ENCODE peak calls at places on chromosomes 11 and 22, in four cellular contexts. I is CD4-positive, CD25-positive, alpha-beta regulatory T cell; K is DND-41; A is HCT116. Z is an unnamed sample. For H3K27me3, the result is how much of the 10 kb centered on the place peaks cover.

GRCh38 chr11:130408901-130409300 is 19.5 kb downstream of the ADAMTS8 start:
- DNase-seq in I (no peak), A (no peak), K (no peak), Z (no peak)

GRCh38 chr22:31089101-31090100 is 8.3 kb downstream of the SMTN start:
- DNase-seq in K (peak), I (peak), A (no peak), Z (no peak)

GRCh38 chr11:66734215-66734614 is 5.2 kb upstream of the SPTBN2 start:
- DNase-seq in I (no peak), A (no peak), K (no peak), Z (no peak)

GRCh38 chr11:124108158-124108557 is 7.1 kb upstream of the VWA5A start:
- DNase-seq in I (peak), K (no peak), A (peak), Z (no peak)

GRCh38 chr11:63813563-63814382 is 517 bp downstream of the SPINDOC start:
- DNase-seq in I (peak), K (peak), A (no peak), Z (no peak)

GRCh38 chr11:849951-850776 is 7.5 kb downstream of the TSPAN4 start:
- DNase-seq in I (no peak), K (no peak), A (no peak), Z (no peak)

GRCh38 chr11:57935402-57936049 is 88.2 kb upstream of the OR9Q1 start:
- DNase-seq in K (no peak), I (no peak), A (no peak), Z (no peak)

GRCh38 chr11:44319552-44320288 is 9.8 kb upstream of the ALX4 start:
- DNase-seq in I (no peak), A (no peak), K (no peak), Z (no peak)

GRCh38 chr22:34798605-34799004 is 267.4 kb upstream of the ISX start:
- DNase-seq in A (no peak), I (no peak), K (no peak), Z (no peak)

GRCh38 chr22:46067159-46068111 is 82.9 kb upstream of the PPARA start:
- DNase-seq in A (no peak), I (no peak), K (no peak), Z (no peak)

GRCh38 chr11:117972044-117972443 is 14.2 kb upstream of the IL10RA start:
- DNase-seq in I (no peak), A (no peak), K (no peak), Z (no peak)

GRCh38 chr22:27115816-27116256 is 458.4 kb downstream of the MIAT start:
- DNase-seq in A (peak), K (no peak), I (no peak), Z (peak)

GRCh38 chr11:72569966-72570892 is 104.0 kb downstream of the PDE2A start:
- DNase-seq in K (no peak), I (peak), A (no peak), Z (peak)

GRCh38 chr22:17412232-17412631 is 43.0 kb downstream of the CECR2 start:
- DNase-seq in I (no peak), K (no peak), A (no peak), Z (no peak)

GRCh38 chr22:46753360-46753759 is 9.1 kb upstream of the TBC1D22A start:
- DNase-seq in K (no peak), A (no peak), I (no peak), Z (no peak)

GRCh38 chr22:31682751-31683150 is 20.7 kb upstream of the PISD start:
- DNase-seq in I (no peak), K (no peak), A (no peak), Z (no peak)

GRCh38 chr22:20155330-20156041 is 4.6 kb upstream of the CCDC188 start:
- DNase-seq in K (no peak), I (peak), A (no peak), Z (no peak)

GRCh38 chr22:24059121-24059520 is 48.0 kb downstream of the CABIN1 start:
- DNase-seq in I (no peak), K (no peak), A (no peak), Z (no peak)

GRCh38 chr11:104614117-104614716 is 284.0 kb downstream of the CASP12 start:
- DNase-seq in I (no peak), A (no peak), K (no peak), Z (no peak)

GRCh38 chr11:9461760-9462134 is 935 bp downstream of the ZNF143 start:
- DNase-seq in A (no peak), I (peak), K (no peak), Z (no peak)

GRCh38 chr22:37544955-37545702 is 15.2 kb upstream of the CDC42EP1 start:
- DNase-seq in A (no peak), K (peak), I (peak), Z (no peak)

GRCh38 chr22:39943366-39943765 is 16.8 kb upstream of the TMA7B start:
- DNase-seq in K (peak), A (no peak), I (no peak), Z (no peak)

GRCh38 chr11:28964811-28965210 is 856.6 kb downstream of the METTL15 start:
- DNase-seq in K (no peak), I (no peak), A (no peak), Z (no peak)

GRCh38 chr22:44023404-44024287 is 456 bp upstream of the PARVB start:
- DNase-seq in K (no peak), A (no peak), I (peak), Z (no peak)

GRCh38 chr11:134372536-134372935 is 39.5 kb downstream of the B3GAT1 start:
- DNase-seq in K (no peak), I (no peak), A (no peak), Z (no peak)
- H3K27me3 ChIP-seq in K (under half), I (under half), A (under half), Z (under half)

GRCh38 chr11:113475160-113475761 is at the start of gene DRD2:
- DNase-seq in A (no peak), K (no peak), I (no peak), Z (no peak)
- H3K27me3 ChIP-seq in A (under half), K (under half), I (under half), Z (under half)

DNA sequence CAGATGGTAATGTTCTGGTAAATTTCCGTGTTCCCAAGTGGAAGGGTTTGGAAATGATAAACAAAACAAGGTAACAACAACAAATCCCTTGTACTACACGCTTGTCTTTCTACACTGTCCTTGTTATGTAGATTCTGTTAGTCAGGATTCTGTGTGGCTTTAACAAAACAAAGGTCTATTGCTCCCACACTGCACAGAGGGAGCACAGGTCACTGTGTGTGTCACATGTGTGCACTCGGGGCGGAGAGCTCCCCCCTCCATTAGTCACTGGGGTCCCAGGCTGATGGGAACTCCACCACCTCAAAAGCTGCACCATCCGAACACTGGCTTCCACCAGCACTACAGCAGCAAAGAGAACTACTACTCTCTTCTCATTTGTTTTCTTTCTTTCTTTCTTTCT is 227.9 kb downstream of the NTM start:
- DNase-seq in K (no peak), A (no peak), I (no peak), Z (no peak)
- H3K27me3 ChIP-seq in K (under half), A (under half), I (under half), Z (under half)

DNA sequence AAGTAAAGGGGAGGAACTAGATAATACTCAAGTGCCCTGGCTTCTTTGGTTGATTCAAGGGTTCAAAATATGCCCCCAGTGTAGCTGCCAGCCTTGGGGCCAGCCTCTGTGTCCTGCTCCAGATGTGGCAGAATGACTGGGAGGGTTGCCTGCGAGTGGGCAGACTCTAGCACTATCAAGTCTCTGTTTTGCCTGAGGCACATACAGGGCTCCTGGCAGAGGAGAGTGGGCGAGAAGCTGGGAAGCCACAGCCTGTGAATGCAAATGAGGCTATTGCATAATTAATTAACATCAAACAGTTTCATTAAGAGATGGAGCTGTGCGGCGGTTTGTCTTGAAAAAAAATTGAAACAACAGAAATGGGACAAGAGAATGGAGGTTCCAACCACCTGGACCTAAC is 50.8 kb downstream of the BUD13 start:
- DNase-seq in K (no peak), I (no peak), A (no peak), Z (no peak)
- H3K27me3 ChIP-seq in K (under half), I (under half), A (under half), Z (under half)

GRCh38 chr11:62169935-62170334 is 20.1 kb upstream of the SCGB1D1 start:
- DNase-seq in A (no peak), I (no peak), K (no peak), Z (no peak)

GRCh38 chr11:62171261-62171723 is 18.7 kb upstream of the SCGB1D1 start:
- DNase-seq in A (peak), I (peak), K (peak), Z (peak)

GRCh38 chr11:62166371-62166770 is 23.6 kb upstream of the SCGB1D1 start:
- DNase-seq in K (no peak), I (no peak), A (no peak), Z (no peak)

DNA sequence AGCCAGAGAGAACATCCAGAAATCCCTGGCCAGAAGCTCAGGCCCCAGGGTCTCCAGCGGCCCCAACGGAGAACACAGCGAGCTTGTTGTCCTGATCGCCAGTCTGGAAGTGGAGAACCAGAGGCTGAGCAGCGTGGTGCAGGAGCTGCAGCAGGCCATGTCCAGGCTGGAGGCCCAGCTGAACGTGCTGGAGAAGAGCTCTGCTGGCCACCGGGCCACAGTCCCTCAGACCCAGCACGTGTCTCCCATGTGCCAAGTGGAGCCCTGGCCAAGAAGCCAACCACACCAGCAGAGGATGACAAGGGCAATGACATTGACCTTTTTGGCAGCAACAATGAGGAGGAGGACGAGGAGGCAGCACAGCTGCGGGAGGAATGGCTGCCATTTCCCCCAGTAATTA is 20.6 kb upstream of the SCGB1D1 start:
- DNase-seq in A (no peak), I (no peak), K (no peak), Z (no peak)
- H3K27me3 ChIP-seq in A (under half), I (under half), K (under half), Z (under half)

DNA sequence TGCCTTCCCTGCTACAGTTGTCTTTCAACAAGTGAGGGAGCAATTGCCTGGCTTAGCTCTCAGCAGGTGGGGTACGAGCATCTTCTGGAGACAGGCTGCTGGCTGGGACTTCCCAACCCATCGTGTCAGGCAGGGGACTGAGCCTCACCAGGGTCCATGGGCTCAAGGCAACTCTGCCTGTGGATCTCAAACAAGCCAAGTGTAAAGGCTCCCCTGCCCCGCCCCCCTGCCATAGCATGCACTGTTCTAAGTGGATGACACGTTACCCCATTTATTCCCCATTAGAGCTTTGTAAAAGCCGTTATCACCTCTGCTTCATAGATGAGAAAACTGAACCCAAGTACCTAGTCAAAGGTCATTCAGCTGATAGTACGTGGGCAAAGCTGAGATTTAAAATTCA is 222.9 kb downstream of the NTM start:
- DNase-seq in A (no peak), I (no peak), K (no peak), Z (no peak)
- H3K27me3 ChIP-seq in A (under half), I (under half), K (under half), Z (under half)

GRCh38 chr11:32437406-32438345 is 2.3 kb upstream of the WT1 start:
- DNase-seq in A (no peak), I (no peak), K (no peak), Z (no peak)
- H3K27me3 ChIP-seq in A (under half), I (under half), K (under half), Z (half or more)

GRCh38 chr22:22914726-22915669 is 27.4 kb downstream of the IGLL5 start:
- DNase-seq in K (peak), I (no peak), A (no peak), Z (no peak)

GRCh38 chr22:22915670-22916035 is 28.0 kb downstream of the IGLL5 start:
- DNase-seq in K (no peak), I (no peak), A (no peak), Z (no peak)

GRCh38 chr22:22912722-22913253 is 25.2 kb downstream of the IGLL5 start:
- DNase-seq in A (no peak), K (no peak), I (no peak), Z (no peak)

GRCh38 chr22:22912135-22912408 is 24.5 kb downstream of the IGLL5 start:
- DNase-seq in K (no peak), I (no peak), A (no peak), Z (no peak)

GRCh38 chr22:22913989-22914388 is 26.4 kb downstream of the IGLL5 start:
- DNase-seq in A (no peak), I (no peak), K (peak), Z (no peak)
- H3K27me3 ChIP-seq in A (under half), I (under half), K (under half), Z (under half)

DNA sequence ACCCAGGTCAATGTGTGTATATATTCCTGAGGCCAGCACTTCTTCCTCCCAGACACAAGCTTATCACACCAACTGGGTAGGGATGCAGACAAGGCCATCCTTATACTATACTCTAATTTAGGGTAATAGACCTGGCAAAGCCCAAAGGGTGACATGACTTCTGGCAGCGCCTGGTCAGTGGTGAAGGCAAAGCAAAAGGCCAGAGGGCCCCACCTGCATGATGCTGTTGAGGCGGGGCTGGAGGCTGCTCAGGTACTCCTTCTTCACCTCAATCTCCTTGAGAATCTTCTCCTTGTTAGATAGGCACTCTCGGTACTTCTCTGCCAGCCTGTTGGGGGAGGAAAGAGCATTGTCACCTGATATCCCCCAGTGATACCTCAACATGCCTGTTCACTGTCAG is 17.1 kb downstream of the THOC5 start:
- DNase-seq in K (no peak), I (no peak), A (no peak), Z (no peak)
- H3K27me3 ChIP-seq in K (under half), I (under half), A (under half), Z (under half)

GRCh38 chr11:69343401-69344321 is 49.7 kb downstream of the MYEOV start:
- DNase-seq in K (no peak), I (no peak), A (no peak), Z (no peak)

GRCh38 chr11:69339916-69340565 is 46.1 kb downstream of the MYEOV start:
- DNase-seq in I (no peak), K (no peak), A (no peak), Z (no peak)

GRCh38 chr11:69342588-69343330 is 48.8 kb downstream of the MYEOV start:
- DNase-seq in A (no peak), K (no peak), I (no peak), Z (no peak)

GRCh38 chr11:69348414-69349235 is 54.7 kb downstream of the MYEOV start:
- DNase-seq in K (no peak), I (no peak), A (no peak), Z (no peak)

GRCh38 chr11:69344570-69345145 is 50.7 kb downstream of the MYEOV start:
- DNase-seq in A (no peak), I (no peak), K (no peak), Z (no peak)
- H3K27me3 ChIP-seq in A (under half), I (under half), K (under half), Z (under half)